ENCODE peak calls at places on chromosomes 3 and 15, in four cellular contexts. V is HCT116, H is NT2/D1, T is HepG2. U is an unnamed sample.

GRCh38 chr3:30502051-30502741 is 104.2 kb upstream of the TGFBR2 start:
- DNase-seq in T (no peak), V (no peak), H (no peak), U (no peak)

GRCh38 chr3:166425900-166426611 is 588.8 kb upstream of the BCHE start:
- DNase-seq in H (peak), T (peak), V (no peak), U (no peak)

GRCh38 chr15:43266834-43267233 is at the start of gene TGM5:
- DNase-seq in T (no peak), H (no peak), V (no peak), U (no peak)

GRCh38 chr15:52085289-52085688 is 27.3 kb downstream of the BCL2L10 start:
- DNase-seq in H (no peak), V (no peak), T (no peak), U (no peak)

GRCh38 chr15:74529911-74530310 is 11.1 kb upstream of the ARID3B start:
- DNase-seq in H (no peak), T (no peak), V (no peak), U (no peak)

GRCh38 chr3:141261472-141262171 is 30.0 kb downstream of the PXYLP1 start:
- DNase-seq in V (no peak), T (no peak), H (no peak), U (no peak)

GRCh38 chr3:189457666-189458065 is 173.5 kb upstream of the TP63 start:
- DNase-seq in H (no peak), T (no peak), V (no peak), U (no peak)

GRCh38 chr15:33091983-33092688 is 102.4 kb downstream of the FMN1 start:
- DNase-seq in V (no peak), T (no peak), H (no peak), U (no peak)

GRCh38 chr15:71806452-71806931 is 3.9 kb upstream of the NR2E3 start:
- DNase-seq in V (no peak), T (no peak), H (no peak), U (peak)

GRCh38 chr3:165233521-165234195 is 37.5 kb upstream of the SLITRK3 start:
- DNase-seq in V (no peak), T (no peak), H (no peak), U (no peak)

GRCh38 chr3:166444756-166445155 is 607.5 kb upstream of the BCHE start:
- DNase-seq in H (no peak), T (no peak), V (no peak), U (no peak)

GRCh38 chr3:181457756-181458155 is 254.0 kb upstream of the SOX2 start:
- DNase-seq in H (no peak), T (no peak), V (no peak), U (no peak)

GRCh38 chr3:24137958-24138875 is 193.1 kb downstream of the NR1D2 start:
- DNase-seq in H (no peak), T (no peak), V (no peak), U (no peak)

GRCh38 chr15:50024183-50024795 is 94.7 kb downstream of the ATP8B4 start:
- DNase-seq in T (no peak), H (no peak), V (no peak), U (no peak)

GRCh38 chr15:38559908-38560307 is 4.7 kb downstream of the RASGRP1 start:
- DNase-seq in T (no peak), H (no peak), V (no peak), U (no peak)

GRCh38 chr3:135706758-135707375 is 258.7 kb upstream of the PPP2R3A start:
- DNase-seq in T (no peak), H (no peak), V (no peak), U (no peak)

GRCh38 chr3:184713521-184713920 is 1.7 kb upstream of the MAGEF1 start:
- DNase-seq in H (no peak), T (no peak), V (no peak), U (no peak)

GRCh38 chr3:194496217-194496881 is 9.5 kb upstream of the ATP13A3 start:
- DNase-seq in V (no peak), T (peak), H (no peak), U (no peak)

GRCh38 chr15:99247063-99247462 is 2.3 kb downstream of the TTC23 start:
- DNase-seq in H (no peak), V (no peak), T (no peak), U (no peak)

GRCh38 chr3:60933828-60934227 is 317.4 kb downstream of the FHIT start:
- DNase-seq in T (no peak), V (no peak), H (no peak), U (no peak)

GRCh38 chr15:83709246-83709645 is 55.3 kb downstream of the ADAMTSL3 start:
- DNase-seq in V (no peak), T (no peak), H (no peak), U (no peak)

GRCh38 chr15:73681856-73682596 is 2.2 kb upstream of the CD276 start:
- DNase-seq in V (no peak), H (no peak), T (no peak), U (no peak)

GRCh38 chr15:36136054-36136453 is 443.4 kb upstream of the CDIN1 start:
- DNase-seq in V (no peak), H (no peak), T (no peak), U (no peak)
- TF ChIP-seq ZNF274 in V (no peak), H (no peak), T (no peak), U (no peak)

GRCh38 chr15:68183886-68184285 is 21.2 kb downstream of the CALML4 start:
- DNase-seq in T (no peak), H (no peak), V (no peak), U (no peak)
- TF ChIP-seq ZNF274 in T (no peak), H (no peak), V (no peak), U (no peak)

GRCh38 chr3:105354429-105354828 is 12.3 kb upstream of the ALCAM start:
- DNase-seq in H (no peak), T (no peak), V (no peak), U (no peak)

GRCh38 chr3:105351821-105352220 is 14.9 kb upstream of the ALCAM start:
- DNase-seq in V (no peak), T (no peak), H (no peak), U (no peak)

GRCh38 chr3:105352976-105353375 is 13.7 kb upstream of the ALCAM start:
- DNase-seq in V (no peak), T (no peak), H (no peak), U (no peak)

GRCh38 chr3:105355355-105356063 is 11.2 kb upstream of the ALCAM start:
- DNase-seq in T (no peak), H (no peak), V (no peak), U (no peak)

DNA sequence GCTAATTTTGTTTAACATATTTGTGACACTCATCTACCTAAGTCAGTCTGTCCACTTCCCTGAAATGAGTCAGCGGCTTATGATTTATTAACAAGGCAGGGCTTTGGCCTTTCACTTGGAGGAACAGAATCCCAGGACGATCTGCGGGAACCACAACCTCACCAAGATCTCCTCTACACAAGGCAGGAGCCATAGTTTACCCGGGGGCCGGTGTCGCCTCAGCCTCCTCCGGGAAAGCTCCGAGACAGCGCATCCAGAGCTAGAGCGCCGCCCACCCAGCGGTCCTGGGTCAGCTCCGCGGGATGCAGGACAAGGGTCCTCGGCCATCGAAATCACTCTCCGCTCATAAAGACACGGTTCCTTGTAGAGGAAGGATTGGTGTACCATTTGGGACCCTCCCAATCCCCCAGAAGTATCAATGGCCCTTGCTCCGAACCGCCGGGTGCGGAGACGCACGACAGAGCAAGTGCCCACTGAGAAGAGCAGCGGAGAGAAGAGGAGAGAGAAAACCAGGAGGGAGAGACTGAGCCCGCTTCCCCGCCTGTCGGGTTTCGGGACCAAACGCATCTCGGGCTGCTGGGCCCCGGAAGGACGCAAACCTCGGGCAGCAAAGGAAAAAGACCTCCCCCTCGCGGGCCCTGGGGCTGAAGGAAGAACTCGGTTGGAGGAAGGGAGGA is 13.1 kb upstream of the ALCAM start:
- DNase-seq in T (no peak), H (no peak), V (no peak), U (no peak)
- TF ChIP-seq ZNF274 in T (no peak), H (no peak), V (no peak), U (no peak)

DNA sequence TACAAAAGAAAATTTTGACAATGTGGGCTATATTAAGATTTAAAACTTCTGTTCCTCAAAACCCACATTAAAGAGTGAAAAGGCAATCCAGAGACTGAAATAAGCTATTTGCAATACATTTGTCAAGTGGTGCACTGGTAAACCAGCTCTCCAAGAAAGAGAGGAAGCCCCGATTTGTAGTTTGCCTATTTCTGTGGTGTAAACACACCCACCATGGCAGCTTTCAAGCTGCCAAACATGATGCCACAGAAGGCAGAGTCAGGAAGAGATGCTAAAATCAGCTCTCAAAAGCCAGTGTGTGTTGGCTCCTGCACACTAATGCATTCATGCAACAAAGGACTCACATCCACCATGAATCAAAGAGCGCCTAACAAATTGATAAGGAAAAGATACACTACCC is 17.5 kb downstream of the RFTN1 start:
- DNase-seq in T (no peak), V (no peak), H (no peak), U (no peak)
- TF ChIP-seq ZNF274 in T (no peak), V (no peak), H (no peak), U (no peak)

GRCh38 chr15:78880828-78881227 is 8.1 kb downstream of the MORF4L1 start:
- DNase-seq in V (no peak), T (no peak), H (no peak), U (no peak)
- TF ChIP-seq ZNF274 in V (no peak), T (no peak), H (no peak), U (no peak)

GRCh38 chr3:127534564-127534963 is 56.0 kb downstream of the TPRA1 start:
- DNase-seq in V (no peak), T (no peak), H (no peak), U (no peak)
- TF ChIP-seq ZNF274 in V (no peak), T (no peak), H (no peak), U (no peak)